ENCODE peak calls at places on chromosome 17, in four cellular contexts. B is SK-N-SH, S is WTC11, H is GM12878. Y is an unnamed sample.

GRCh38 chr17:64296246-64296645 is 33.2 kb upstream of the TEX2 start:
- DNase-seq in S (no peak), H (no peak), B (no peak), Y (no peak)

GRCh38 chr17:17725853-17726720 is 44.8 kb downstream of the RAI1 start:
- DNase-seq in B (peak), H (no peak), S (no peak), Y (no peak)

GRCh38 chr17:80105762-80106161 is 4.4 kb downstream of the GAA start:
- DNase-seq in S (no peak), B (peak), H (no peak), Y (peak)

GRCh38 chr17:38731526-38732294 is 1.6 kb downstream of the CISD3 start:
- DNase-seq in S (no peak), H (no peak), B (no peak), Y (no peak)

GRCh38 chr17:46979023-46979870 is at the start of gene RPRML:
- DNase-seq in B (peak), H (no peak), S (peak), Y (peak)

GRCh38 chr17:75636381-75637142 is 3.3 kb downstream of the SMIM5 start:
- DNase-seq in B (no peak), S (no peak), H (no peak), Y (no peak)

GRCh38 chr17:55769625-55770000 is 18.8 kb downstream of the PCTP start:
- DNase-seq in H (no peak), B (no peak), S (no peak), Y (no peak)

GRCh38 chr17:82153295-82153691 is 55.3 kb upstream of the FASN start:
- DNase-seq in H (no peak), B (peak), S (no peak), Y (no peak)

GRCh38 chr17:18042969-18043368 is 3.8 kb downstream of the GID4 start:
- DNase-seq in B (no peak), S (no peak), H (no peak), Y (no peak)

GRCh38 chr17:80632046-80632581 is 87.5 kb downstream of the RPTOR start:
- DNase-seq in B (no peak), H (no peak), S (no peak), Y (peak)

GRCh38 chr17:75764711-75765421 is at the start of gene GALK1:
- DNase-seq in S (peak), H (no peak), B (peak), Y (peak)

GRCh38 chr17:82978765-82979349 is 100.6 kb upstream of the METRNL start:
- DNase-seq in H (peak), S (no peak), B (no peak), Y (no peak)

GRCh38 chr17:76383645-76384221 is 676 bp upstream of the SPHK1 start:
- DNase-seq in H (no peak), B (peak), S (peak), Y (peak)

GRCh38 chr17:43905985-43906852 is 1.1 kb downstream of the MPP2 start:
- DNase-seq in S (peak), B (peak), H (no peak), Y (peak)

GRCh38 chr17:79981661-79982101 is 54.0 kb downstream of the TBC1D16 start:
- DNase-seq in H (no peak), B (peak), S (peak), Y (no peak)

GRCh38 chr17:29699283-29699682 is 76.6 kb upstream of the CORO6 start:
- DNase-seq in H (no peak), B (no peak), S (no peak), Y (no peak)

GRCh38 chr17:63190821-63191220 is 224.8 kb downstream of the TANC2 start:
- DNase-seq in S (no peak), H (no peak), B (no peak), Y (no peak)

GRCh38 chr17:29251969-29252866 is 5.6 kb downstream of the CRYBA1 start:
- DNase-seq in H (no peak), B (peak), S (no peak), Y (peak)

GRCh38 chr17:2171725-2172446 is 117.0 kb downstream of the HIC1 start:
- DNase-seq in S (no peak), H (no peak), B (no peak), Y (no peak)

GRCh38 chr17:48100591-48101011 is 677 bp downstream of the CBX1 start:
- DNase-seq in B (peak), S (peak), H (no peak), Y (peak)

GRCh38 chr17:41322264-41322902 is 6.9 kb upstream of the KRTAP17-1 start:
- DNase-seq in S (no peak), B (peak), H (no peak), Y (peak)

GRCh38 chr17:27181935-27182334 is 112.0 kb upstream of the WSB1 start:
- DNase-seq in S (no peak), H (no peak), B (no peak), Y (no peak)

GRCh38 chr17:82794781-82795505 is 43.1 kb downstream of the TBCD start:
- DNase-seq in S (no peak), B (no peak), H (no peak), Y (no peak)

GRCh38 chr17:20991276-20992037 is 51.4 kb downstream of the USP22 start:
- DNase-seq in H (no peak), S (no peak), B (no peak), Y (no peak)

GRCh38 chr17:43381621-43382020 is 17.2 kb upstream of the ARL4D start:
- DNase-seq in B (no peak), H (no peak), S (no peak), Y (no peak)

GRCh38 chr17:17729620-17730249 is 48.5 kb downstream of the RAI1 start:
- DNase-seq in S (peak), B (peak), H (no peak), Y (peak)

GRCh38 chr17:33436321-33436720 is 143.2 kb upstream of the ASIC2 start:
- DNase-seq in S (no peak), H (no peak), B (no peak), Y (no peak)

GRCh38 chr17:59848778-59849177 is 44.0 kb downstream of the TUBD1 start:
- DNase-seq in H (no peak), B (no peak), S (no peak), Y (no peak)

GRCh38 chr17:7883781-7884386 is 4.7 kb upstream of the CHD3 start:
- DNase-seq in B (peak), S (no peak), H (no peak), Y (peak)

GRCh38 chr17:17726721-17727060 is 45.4 kb downstream of the RAI1 start:
- DNase-seq in H (no peak), B (no peak), S (no peak), Y (no peak)

GRCh38 chr17:43852571-43852970 is 5.6 kb downstream of the CD300LG start:
- DNase-seq in H (no peak), B (no peak), S (no peak), Y (no peak)

GRCh38 chr17:2406903-2407790 is 6.3 kb upstream of the MNT start:
- DNase-seq in S (no peak), B (no peak), H (no peak), Y (no peak)

GRCh38 chr17:36705651-36706436 is 104.5 kb downstream of the MRM1 start:
- DNase-seq in B (peak), H (no peak), S (peak), Y (peak)

GRCh38 chr17:49836111-49837030 is 11.5 kb downstream of the TAC4 start:
- DNase-seq in H (no peak), B (no peak), S (no peak), Y (no peak)

GRCh38 chr17:50290074-50290702 is 15.9 kb downstream of the TMEM92 start:
- DNase-seq in H (no peak), S (no peak), B (no peak), Y (no peak)

GRCh38 chr17:55576237-55576998 is 65.2 kb upstream of the SMIM36 start:
- DNase-seq in H (peak), S (no peak), B (no peak), Y (no peak)

GRCh38 chr17:56819030-56819429 is 14.7 kb downstream of the C17orf67 start:
- DNase-seq in H (no peak), S (no peak), B (no peak), Y (no peak)

GRCh38 chr17:56821847-56822534 is 11.7 kb downstream of the C17orf67 start:
- DNase-seq in S (no peak), H (no peak), B (no peak), Y (no peak)

GRCh38 chr17:56817066-56817465 is 16.7 kb downstream of the C17orf67 start:
- DNase-seq in B (no peak), H (no peak), S (no peak), Y (no peak)

GRCh38 chr17:56820207-56820606 is 13.5 kb downstream of the C17orf67 start:
- DNase-seq in H (no peak), S (no peak), B (no peak), Y (no peak)

DNA sequence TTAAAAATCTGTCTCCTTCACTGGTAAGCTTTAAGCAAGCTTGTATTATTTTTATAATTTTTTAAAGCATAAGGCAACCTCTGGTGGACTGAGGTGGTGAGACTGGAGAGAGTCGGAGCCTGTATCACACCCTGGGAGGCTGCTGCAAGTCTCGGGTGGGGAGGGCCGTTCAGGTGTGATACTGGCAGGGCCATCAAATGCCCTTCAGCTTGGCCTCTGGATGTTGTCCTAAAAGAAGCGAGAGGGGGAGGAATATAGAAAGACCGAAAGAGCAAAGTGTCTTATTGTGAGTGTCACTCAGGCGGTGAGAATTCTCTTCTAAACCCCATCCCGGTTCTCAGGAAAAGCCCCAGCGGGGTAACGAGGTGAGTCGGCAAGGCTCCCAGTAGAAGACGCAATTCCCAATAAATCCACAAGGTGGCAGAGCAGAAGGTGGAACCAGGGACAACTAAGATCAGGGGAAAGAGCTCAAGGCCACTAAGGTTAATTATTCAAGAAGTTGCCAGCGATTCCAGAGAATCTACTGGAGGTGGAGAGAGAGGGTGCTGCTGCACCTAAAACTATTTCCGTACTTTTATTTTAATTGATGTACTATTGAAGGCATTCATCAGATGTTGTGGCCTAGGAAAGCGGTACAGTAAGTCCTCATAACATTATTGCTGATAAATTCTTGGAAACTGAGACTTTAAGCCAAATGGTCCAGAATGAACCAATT is 14.1 kb downstream of the C17orf67 start:
- DNase-seq in S (peak), B (peak), H (peak), Y (peak)
- TF ChIP-seq USF1 in S (no peak), B (no peak), H (no peak), Y (no peak)

DNA sequence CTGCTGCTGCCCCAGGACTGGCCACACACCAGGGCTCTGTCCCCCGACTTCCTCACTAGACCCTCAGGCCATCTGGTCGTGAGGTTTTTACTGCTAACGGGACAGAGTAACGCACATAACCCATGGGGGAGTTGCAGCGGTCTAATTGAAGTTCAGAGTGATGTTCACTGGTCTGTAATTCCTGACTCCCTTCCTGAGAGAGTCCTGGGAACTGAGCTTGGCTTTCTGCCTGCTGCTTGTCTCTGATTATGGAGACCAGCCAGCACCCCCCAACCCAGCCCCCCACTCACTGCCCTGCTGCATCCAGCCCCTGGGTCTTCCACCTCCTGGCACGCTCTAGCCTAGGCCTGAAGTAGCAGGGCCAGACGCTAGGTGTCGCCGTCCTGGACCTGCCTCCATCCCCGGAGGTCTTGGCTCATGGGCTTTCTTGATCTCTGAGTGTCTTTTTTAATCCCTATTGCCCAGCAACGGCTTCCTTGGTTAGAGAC is 192.9 kb downstream of the CCDC182 start:
- DNase-seq in S (peak), H (no peak), B (peak), Y (peak)
- TF ChIP-seq USF1 in S (no peak), H (no peak), B (no peak), Y (no peak)

GRCh38 chr17:34902761-34903325 is 58.4 kb downstream of the CCT6B start:
- DNase-seq in B (peak), H (no peak), S (no peak), Y (no peak)
- TF ChIP-seq USF1 in B (no peak), H (no peak), S (no peak), Y (no peak)

GRCh38 chr17:45431531-45432404 is 902 bp downstream of the ARHGAP27 start:
- DNase-seq in S (peak), H (no peak), B (peak), Y (peak)
- TF ChIP-seq USF1 in S (no peak), H (no peak), B (no peak), Y (no peak)

GRCh38 chr17:5135726-5136579 is 20.1 kb downstream of the USP6 start:
- DNase-seq in B (no peak), H (no peak), S (no peak), Y (no peak)
- TF ChIP-seq USF1 in B (no peak), H (no peak), S (no peak), Y (no peak)

DNA sequence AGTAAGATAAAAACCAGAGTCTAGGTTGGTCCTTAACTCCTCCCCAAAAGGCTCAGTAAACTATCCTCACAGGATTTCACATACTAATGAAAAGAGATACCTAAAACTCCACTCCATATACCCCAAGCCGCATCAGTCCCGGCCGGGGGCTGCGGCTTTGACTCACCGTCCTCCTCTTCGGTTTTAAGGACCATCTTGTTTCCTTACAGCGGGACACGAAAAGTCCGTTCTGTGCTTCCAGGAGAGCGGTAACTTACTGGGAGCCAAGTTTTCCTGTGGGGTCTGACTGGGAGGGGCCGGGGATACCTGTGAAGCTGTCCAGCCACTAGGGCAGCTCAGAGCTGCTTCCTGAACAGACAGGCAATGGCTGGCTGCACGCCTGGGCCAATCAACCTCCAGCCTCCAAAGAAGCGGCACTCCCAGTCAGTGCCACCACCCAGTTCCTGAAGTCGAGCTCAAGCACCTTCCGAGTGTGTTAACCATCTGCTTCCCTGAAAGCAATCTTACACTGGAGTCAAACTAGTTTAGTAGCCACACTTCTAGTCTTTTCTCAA is 45.5 kb downstream of the CYTH1 start:
- DNase-seq in S (peak), H (no peak), B (no peak), Y (peak)
- TF ChIP-seq USF1 in S (no peak), H (no peak), B (no peak), Y (no peak)

GRCh38 chr17:57948169-57948554 is 7.0 kb downstream of the CUEDC1 start:
- DNase-seq in B (no peak), S (no peak), H (no peak), Y (no peak)

GRCh38 chr17:57947369-57947768 is 7.8 kb downstream of the CUEDC1 start:
- DNase-seq in S (no peak), B (no peak), H (no peak), Y (no peak)

GRCh38 chr17:57948555-57949420 is 6.4 kb downstream of the CUEDC1 start:
- DNase-seq in H (no peak), S (no peak), B (no peak), Y (no peak)

GRCh38 chr17:57945999-57946797 is 9.0 kb downstream of the CUEDC1 start:
- DNase-seq in H (no peak), B (no peak), S (no peak), Y (no peak)

DNA sequence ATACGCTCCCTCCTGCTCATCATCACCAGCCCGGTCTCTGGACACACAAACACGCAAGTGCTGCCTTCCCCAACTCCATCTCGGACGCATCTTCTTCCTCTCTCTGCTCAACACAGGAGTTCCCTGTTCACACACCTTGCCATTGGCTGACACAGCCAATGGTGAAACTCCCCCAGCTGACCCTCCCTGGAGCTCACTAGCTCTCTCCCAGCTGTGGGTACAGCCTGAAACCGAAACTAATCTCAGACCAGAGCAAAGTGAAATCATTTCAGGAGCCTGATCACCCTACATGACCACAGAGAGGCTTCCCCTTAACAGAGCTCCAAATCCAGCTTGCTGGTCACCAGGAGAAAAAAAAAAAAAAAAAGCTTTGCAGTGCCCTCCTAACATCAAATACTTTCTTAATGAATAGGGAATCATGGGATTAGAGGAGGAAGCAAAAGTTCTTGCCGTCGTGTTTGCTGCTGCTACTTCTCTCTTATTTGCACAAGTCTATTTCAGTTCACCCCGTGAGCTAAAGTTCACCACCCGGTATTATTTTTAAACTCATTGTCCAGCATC is 8.3 kb downstream of the CUEDC1 start:
- DNase-seq in B (no peak), S (no peak), H (peak), Y (no peak)
- TF ChIP-seq USF1 in B (no peak), S (no peak), H (no peak), Y (no peak)

GRCh38 chr17:8941520-8941919 is 24.0 kb downstream of the PIK3R5 start:
- DNase-seq in H (no peak), S (no peak), B (no peak), Y (no peak)
- TF ChIP-seq USF1 in H (no peak), S (no peak), B (no peak), Y (no peak)

GRCh38 chr17:78715876-78716275 is 66.2 kb downstream of the CYTH1 start:
- DNase-seq in B (no peak), S (no peak), H (no peak), Y (no peak)

GRCh38 chr17:78715000-78715771 is 66.9 kb downstream of the CYTH1 start:
- DNase-seq in S (no peak), H (no peak), B (no peak), Y (no peak)

GRCh38 chr17:78717431-78717980 is 64.6 kb downstream of the CYTH1 start:
- DNase-seq in S (no peak), B (peak), H (no peak), Y (no peak)

GRCh38 chr17:78716292-78716691 is 65.8 kb downstream of the CYTH1 start:
- DNase-seq in B (peak), H (no peak), S (no peak), Y (no peak)

GRCh38 chr17:78716814-78717393 is 65.2 kb downstream of the CYTH1 start:
- DNase-seq in S (no peak), B (peak), H (no peak), Y (no peak)
- TF ChIP-seq USF1 in S (no peak), B (peak), H (peak), Y (no peak)